ENCODE peak calls at places on chromosome 17, in four cellular contexts. Q is HCT116, Y is K562, S is HepG2. H is an unnamed sample.

GRCh38 chr17:35087731-35088646 is 24.5 kb upstream of the RFFL start:
- DNase-seq in Q (no peak), Y (peak), S (peak), H (no peak)

GRCh38 chr17:73396429-73397277 is 84.9 kb upstream of the CDC42EP4 start:
- DNase-seq in Q (no peak), Y (no peak), S (peak), H (no peak)

GRCh38 chr17:83173180-83173996 is 94.0 kb downstream of the METRNL start:
- DNase-seq in Q (no peak), Y (no peak), S (no peak), H (no peak)

GRCh38 chr17:32903774-32904673 is 23.9 kb upstream of the TMEM98 start:
- DNase-seq in Q (no peak), Y (peak), S (no peak), H (no peak)

GRCh38 chr17:17782425-17783120 is 54.2 kb downstream of the SREBF1 start:
- DNase-seq in Q (no peak), Y (peak), S (no peak), H (no peak)

GRCh38 chr17:82230627-82231311 is 1.9 kb downstream of the SLC16A3 start:
- DNase-seq in Q (no peak), Y (peak), S (peak), H (no peak)

GRCh38 chr17:56290486-56291118 is 137.3 kb downstream of the ANKFN1 start:
- DNase-seq in Q (no peak), Y (no peak), S (no peak), H (no peak)

GRCh38 chr17:44005865-44006580 is 1.6 kb downstream of the NAGS start:
- DNase-seq in Q (no peak), Y (no peak), S (no peak), H (no peak)

GRCh38 chr17:17947966-17948365 is 24.2 kb downstream of the TOM1L2 start:
- DNase-seq in Q (no peak), Y (no peak), S (no peak), H (no peak)

GRCh38 chr17:82690786-82691489 is 7.6 kb downstream of the RAB40B start:
- DNase-seq in Q (no peak), Y (no peak), S (no peak), H (no peak)

GRCh38 chr17:8894673-8895578 is 27.5 kb upstream of the PIK3R6 start:
- DNase-seq in Q (peak), Y (peak), S (peak), H (no peak)

GRCh38 chr17:57195790-57196460 is 60.4 kb upstream of the MSI2 start:
- DNase-seq in Q (no peak), Y (no peak), S (no peak), H (no peak)

GRCh38 chr17:71180801-71181385 is 939.9 kb upstream of the SOX9 start:
- DNase-seq in Q (no peak), Y (no peak), S (no peak), H (no peak)

GRCh38 chr17:14759325-14759724 is 458.4 kb downstream of the HS3ST3B1 start:
- DNase-seq in Q (no peak), Y (no peak), S (no peak), H (no peak)

GRCh38 chr17:8707232-8707590 is 37.4 kb downstream of the CCDC42 start:
- DNase-seq in Q (no peak), Y (no peak), S (no peak), H (no peak)

GRCh38 chr17:3818786-3819185 is 17.8 kb upstream of the ITGAE start:
- DNase-seq in Q (no peak), Y (no peak), S (peak), H (no peak)

GRCh38 chr17:8121531-8122390 is 2.1 kb downstream of the HES7 start:
- DNase-seq in Q (peak), Y (peak), S (no peak), H (no peak)

GRCh38 chr17:75481194-75482059 is 25.0 kb downstream of the TMEM94 start:
- DNase-seq in Q (no peak), Y (no peak), S (no peak), H (no peak)

GRCh38 chr17:73749337-73749807 is 105.1 kb upstream of the SDK2 start:
- DNase-seq in Q (no peak), Y (no peak), S (no peak), H (no peak)

GRCh38 chr17:43759836-43760235 is 1.2 kb upstream of the SOST start:
- DNase-seq in Q (no peak), Y (no peak), S (no peak), H (no peak)

GRCh38 chr17:11935734-11936406 is 61.4 kb downstream of the ZNF18 start:
- DNase-seq in Q (peak), Y (peak), S (peak), H (peak)

GRCh38 chr17:7632492-7632894 is 2.6 kb downstream of the SHBG start:
- DNase-seq in Q (peak), Y (peak), S (no peak), H (no peak)

GRCh38 chr17:82372591-82373452 is 1.3 kb downstream of the UTS2R start:
- DNase-seq in Q (no peak), Y (peak), S (no peak), H (no peak)

GRCh38 chr17:46193246-46193625 is at the start of gene KANSL1:
- DNase-seq in Q (peak), Y (peak), S (peak), H (no peak)

GRCh38 chr17:79942591-79943353 is 92.9 kb downstream of the TBC1D16 start:
- DNase-seq in Q (no peak), Y (no peak), S (no peak), H (no peak)

GRCh38 chr17:2064980-2065785 is 10.3 kb downstream of the HIC1 start:
- DNase-seq in Q (no peak), Y (peak), S (no peak), H (no peak)

GRCh38 chr17:78853926-78854394 is 13.3 kb upstream of the USP36 start:
- DNase-seq in Q (no peak), Y (peak), S (no peak), H (no peak)

GRCh38 chr17:76995352-76996105 is 127.3 kb downstream of the MGAT5B start:
- DNase-seq in Q (no peak), Y (no peak), S (peak), H (no peak)
- H3K4me3 ChIP-seq in Q (no peak), Y (no peak), S (no peak), H (no peak)

GRCh38 chr17:40503154-40503553 is 1.7 kb upstream of the TNS4 start:
- DNase-seq in Q (no peak), Y (no peak), S (no peak), H (no peak)
- TF ChIP-seq TCF7L2 in Q (no peak), Y (no peak), S (no peak), H (no peak)

GRCh38 chr17:5770556-5771270 is 186.4 kb upstream of the NLRP1 start:
- DNase-seq in Q (no peak), Y (no peak), S (no peak), H (no peak)
- H3K4me3 ChIP-seq in Q (no peak), Y (no peak), S (no peak), H (no peak)

GRCh38 chr17:49976163-49976827 is 7.3 kb downstream of the DLX4 start:
- DNase-seq in Q (no peak), Y (no peak), S (no peak), H (no peak)
- TF ChIP-seq TCF7L2 in Q (no peak), Y (no peak), S (no peak), H (no peak)

GRCh38 chr17:81165246-81166032 is at the start of gene PVALEF:
- DNase-seq in Q (no peak), Y (no peak), S (peak), H (no peak)
- H3K4me3 ChIP-seq in Q (no peak), Y (no peak), S (peak), H (peak)

GRCh38 chr17:21532763-21533385 is 156.7 kb downstream of the KCNJ12 start:
- DNase-seq in Q (no peak), Y (no peak), S (no peak), H (no peak)
- TF ChIP-seq TCF7L2 in Q (no peak), Y (no peak), S (no peak), H (no peak)

DNA sequence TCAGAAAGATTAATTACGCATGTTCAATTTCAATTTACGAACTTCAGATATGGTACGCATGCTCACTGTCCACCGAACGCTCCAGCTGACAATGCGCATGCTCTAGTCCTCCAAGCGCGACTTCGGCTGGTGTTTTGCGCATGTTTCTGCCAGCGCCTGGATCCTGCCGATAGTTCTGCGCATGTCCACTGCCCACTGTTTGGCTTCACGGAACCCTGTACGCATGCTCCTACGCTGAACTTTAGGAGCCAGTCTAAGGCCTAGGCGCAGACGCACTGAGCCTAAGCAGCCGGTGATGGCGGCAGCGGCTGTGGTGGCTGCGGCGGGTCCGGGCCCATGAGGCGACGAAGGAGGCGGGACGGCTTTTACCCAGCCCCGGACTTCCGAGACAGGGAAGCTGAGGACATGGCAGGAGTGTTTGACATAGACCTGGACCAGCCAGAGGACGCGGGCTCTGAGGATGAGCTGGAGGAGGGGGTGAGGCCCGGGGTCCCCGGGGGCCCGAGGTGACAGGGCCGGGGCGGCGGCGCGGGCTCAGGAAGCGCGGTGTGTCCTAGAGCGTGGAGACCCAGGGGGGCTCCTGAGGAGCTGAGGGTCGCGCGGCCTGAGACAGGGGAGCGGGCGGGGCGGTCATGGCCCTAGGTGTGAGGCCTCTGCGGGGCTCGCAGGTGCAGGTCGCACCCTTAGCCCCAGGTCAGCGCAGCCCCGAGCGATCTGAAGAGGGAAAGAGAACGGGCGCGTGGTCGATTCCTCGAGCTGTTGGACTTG is at the start of the genes RPS6KB1 and TUBD1:
- DNase-seq in Q (peak), Y (peak), S (peak), H (peak)
- H3K4me3 ChIP-seq in Q (peak), Y (peak), S (peak), H (peak)

GRCh38 chr17:63033142-63033541 is 67.1 kb downstream of the TANC2 start:
- DNase-seq in Q (no peak), Y (no peak), S (no peak), H (no peak)
- TF ChIP-seq TCF7L2 in Q (no peak), Y (no peak), S (no peak), H (no peak)

H was measured in Panc1.